ENCODE peak calls at places on chromosomes 7 and 10, in nine cellular contexts. O is Right ventricle myocardium superior; B is CD4-positive, alpha-beta T cell; G is endodermal cell; J is T follicular helper cell; A is CD4-positive, CD25-positive, alpha-beta regulatory T cell; Z is NCI-H2107; R is HEK293T; H is NCI-H82. U is an unnamed sample.

GRCh38 chr7:47458057-47458456 is 123.9 kb downstream of the TNS3 start:
- DNase-seq in O (peak), B (no peak), J (no peak), R (no peak), A (no peak), G (no peak), H (peak), Z (no peak), U (peak)

GRCh38 chr10:2980791-2981360 is 86.5 kb upstream of the PFKP start:
- DNase-seq in A (no peak), B (no peak), J (no peak), O (no peak), R (no peak), Z (no peak), H (no peak), G (no peak), U (no peak)

GRCh38 chr10:30818854-30819253 is 189.3 kb upstream of the LYZL2 start:
- DNase-seq in G (no peak), A (no peak), O (peak), H (no peak), J (no peak), B (no peak), R (no peak), Z (no peak), U (peak)

GRCh38 chr7:94451276-94451675 is 56.6 kb downstream of the COL1A2 start:
- DNase-seq in Z (no peak), R (no peak), H (peak), A (no peak), G (no peak), O (no peak), B (no peak), J (no peak), U (no peak)

GRCh38 chr7:2959343-2959680 is 84.4 kb downstream of the CARD11 start:
- DNase-seq in O (no peak), J (no peak), B (no peak), R (no peak), A (no peak), H (no peak), Z (no peak), G (peak), U (no peak)

GRCh38 chr10:96833220-96834001 is 1.3 kb downstream of the LCOR start:
- DNase-seq in O (peak), J (no peak), H (peak), B (peak), A (peak), R (peak), G (peak), Z (no peak), U (no peak)

GRCh38 chr7:45181991-45182855 is 24.6 kb downstream of the RAMP3 start:
- DNase-seq in A (no peak), O (no peak), Z (no peak), H (no peak), B (no peak), G (peak), R (no peak), J (no peak), U (no peak)

GRCh38 chr10:9209105-9209798 is 1154.8 kb downstream of the GATA3 start:
- DNase-seq in R (peak), B (peak), J (peak), H (peak), G (peak), O (peak), Z (no peak), A (peak), U (peak)

GRCh38 chr7:75909521-75910132 is 5.3 kb upstream of the POR start:
- DNase-seq in H (no peak), J (no peak), O (no peak), A (no peak), Z (no peak), R (no peak), B (no peak), G (no peak), U (no peak)

GRCh38 chr10:26951650-26952049 is 90.9 kb upstream of the ABI1 start:
- DNase-seq in G (no peak), H (no peak), B (no peak), R (no peak), Z (no peak), O (no peak), J (no peak), A (no peak), U (no peak)

GRCh38 chr7:94250124-94250523 is 144.6 kb upstream of the COL1A2 start:
- DNase-seq in J (no peak), Z (no peak), R (no peak), O (no peak), H (peak), B (no peak), A (no peak), G (no peak), U (no peak)